ENCODE peak calls at places on chromosomes 2 and 18, in nine cellular contexts. K is Panc1, L is cardiac fibroblast, N is transverse colon, S is hepatocyte, W is lower lobe of right lung, U is MM.1S, A is tibial artery, B is body of pancreas. D is an unnamed sample.

GRCh38 chr2:109242654-109243331 is 113.8 kb downstream of the SH3RF3 start:
- DNase-seq in K (no peak), L (peak; percentile 95), N (peak; percentile 22), S (no peak), W (no peak), U (no peak), A (no peak), B (peak; percentile 40), D (peak; percentile 98)

GRCh38 chr2:37026050-37026449 is 58.1 kb downstream of the HEATR5B start:
- DNase-seq in K (no peak), L (peak; percentile 3), N (no peak), S (peak; percentile 12), W (no peak), U (no peak), A (no peak), B (no peak), D (no peak)

GRCh38 chr2:219287569-219288265 is 8.6 kb downstream of the DNAJB2 start:
- DNase-seq in K (no peak), L (no peak), N (no peak), S (no peak), W (no peak), U (no peak), A (no peak), B (no peak), D (no peak)

GRCh38 chr2:66888791-66889631 is 454.1 kb downstream of the MEIS1 start:
- DNase-seq in K (no peak), L (peak; percentile 96), N (peak; percentile 50), S (peak; percentile 73), W (no peak), U (no peak), A (no peak), B (no peak), D (peak; percentile 100)

GRCh38 chr2:104312684-104313083 is 541.2 kb upstream of the POU3F3 start:
- DNase-seq in K (no peak), L (no peak), N (no peak), S (no peak), W (no peak), U (no peak), A (no peak), B (no peak), D (no peak)

GRCh38 chr2:215772634-215773563 is 240.5 kb downstream of the MREG start:
- DNase-seq in K (no peak), L (peak; percentile 43), N (no peak), S (no peak), W (no peak), U (no peak), A (no peak), B (no peak), D (peak; percentile 53)

GRCh38 chr2:72781500-72781899 is 44.3 kb downstream of the EXOC6B start:
- DNase-seq in K (no peak), L (peak; percentile 23), N (no peak), S (no peak), W (no peak), U (no peak), A (no peak), B (no peak), D (no peak)

GRCh38 chr2:145743016-145743415 is 1223.1 kb upstream of the ZEB2 start:
- DNase-seq in K (no peak), L (no peak), N (no peak), S (no peak), W (no peak), U (no peak), A (no peak), B (no peak), D (no peak)

GRCh38 chr2:102939207-102939606 is 177.4 kb downstream of the TMEM182 start:
- DNase-seq in K (no peak), L (no peak), N (no peak), S (no peak), W (no peak), U (no peak), A (no peak), B (no peak), D (no peak)

GRCh38 chr2:152600698-152601097 is 116.6 kb downstream of the PRPF40A start:
- DNase-seq in K (no peak), L (peak; percentile 71), N (no peak), S (no peak), W (no peak), U (no peak), A (no peak), B (no peak), D (peak; percentile 58)

GRCh38 chr2:221426929-221427328 is 145.2 kb downstream of the EPHA4 start:
- DNase-seq in K (no peak), L (no peak), N (no peak), S (no peak), W (no peak), U (no peak), A (no peak), B (no peak), D (no peak)

GRCh38 chr2:28638102-28638501 is 113.5 kb upstream of the PPP1CB start:
- DNase-seq in K (no peak), L (no peak), N (no peak), S (no peak), W (no peak), U (no peak), A (no peak), B (no peak), D (no peak)

GRCh38 chr2:202877699-202878098 is 6.1 kb upstream of the ICA1L start:
- DNase-seq in K (no peak), L (no peak), N (no peak), S (no peak), W (no peak), U (no peak), A (no peak), B (no peak), D (no peak)

DNA sequence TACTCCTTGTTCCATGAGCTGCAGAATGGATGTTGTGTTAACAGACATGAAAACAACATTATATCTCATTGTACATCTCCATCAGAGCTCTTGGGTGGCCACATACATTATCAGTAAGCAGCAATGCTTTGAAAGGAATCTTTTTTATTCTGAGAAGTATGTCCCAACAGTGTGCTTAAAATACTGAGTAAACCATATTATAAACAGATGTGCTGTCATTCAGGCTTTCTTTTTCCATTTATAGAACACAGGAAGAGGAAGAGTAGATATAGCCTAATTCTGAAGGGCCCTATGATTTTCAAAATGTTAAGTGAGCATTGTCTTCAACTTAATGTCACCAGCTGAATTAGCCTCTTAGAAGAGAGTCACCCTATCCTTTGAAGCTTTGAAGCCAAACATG is 44.3 kb upstream of the CABYR start:
- DNase-seq in K (no peak), L (no peak), N (no peak), S (no peak), W (no peak), U (peak; percentile 40), A (no peak), B (no peak), D (peak; percentile 19)
- H3K4me3 ChIP-seq in K (no peak overlapping the region), L (no peak overlapping the region), N (no peak overlapping the region), S (no peak overlapping the region), W (no peak overlapping the region), U (no peak overlapping the region), A (no peak overlapping the region), B (no peak overlapping the region), D (no peak overlapping the region)

GRCh38 chr2:67919490-67919889 is 143.3 kb downstream of the C1D start:
- DNase-seq in K (no peak), L (peak; percentile 11), N (no peak), S (no peak), W (no peak), U (no peak), A (no peak), B (no peak), D (peak; percentile 13)

GRCh38 chr2:67923696-67924095 is 139.1 kb downstream of the C1D start:
- DNase-seq in K (no peak), L (peak; percentile 29), N (no peak), S (no peak), W (no peak), U (no peak), A (no peak), B (no peak), D (peak; percentile 13)

GRCh38 chr2:67917332-67918054 is 145.3 kb downstream of the C1D start:
- DNase-seq in K (no peak), L (peak; percentile 89), N (no peak), S (no peak), W (no peak), U (no peak), A (no peak), B (no peak), D (peak; percentile 97)

DNA sequence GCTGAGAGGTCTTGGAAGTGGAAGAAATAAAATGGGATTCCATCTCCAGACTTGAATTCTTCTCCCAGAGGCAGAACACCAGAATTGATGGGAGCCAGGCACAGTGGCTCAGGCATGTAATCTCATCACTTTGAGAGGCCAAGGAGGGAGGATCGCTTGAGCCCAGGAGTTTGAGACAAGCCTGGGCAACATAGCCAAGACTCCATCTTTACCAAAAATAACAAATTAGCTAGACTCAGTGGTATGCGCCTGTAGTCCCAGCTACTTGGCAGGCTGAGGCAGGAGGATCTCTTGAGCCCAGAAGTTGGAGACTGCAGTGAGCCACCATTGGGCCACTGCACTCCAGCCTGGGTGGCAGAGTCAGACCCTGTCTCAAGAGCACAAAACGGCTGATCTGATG is 144.3 kb downstream of the C1D start:
- DNase-seq in K (no peak), L (no peak), N (no peak), S (no peak), W (no peak), U (no peak), A (peak; percentile 74), B (no peak), D (peak; percentile 72)
- TF ChIP-seq CTCF in K (no peak), L (no peak), N (no peak), S (no peak), W (no peak), U (no peak), A (no peak), B (no peak), D (no peak)

DNA sequence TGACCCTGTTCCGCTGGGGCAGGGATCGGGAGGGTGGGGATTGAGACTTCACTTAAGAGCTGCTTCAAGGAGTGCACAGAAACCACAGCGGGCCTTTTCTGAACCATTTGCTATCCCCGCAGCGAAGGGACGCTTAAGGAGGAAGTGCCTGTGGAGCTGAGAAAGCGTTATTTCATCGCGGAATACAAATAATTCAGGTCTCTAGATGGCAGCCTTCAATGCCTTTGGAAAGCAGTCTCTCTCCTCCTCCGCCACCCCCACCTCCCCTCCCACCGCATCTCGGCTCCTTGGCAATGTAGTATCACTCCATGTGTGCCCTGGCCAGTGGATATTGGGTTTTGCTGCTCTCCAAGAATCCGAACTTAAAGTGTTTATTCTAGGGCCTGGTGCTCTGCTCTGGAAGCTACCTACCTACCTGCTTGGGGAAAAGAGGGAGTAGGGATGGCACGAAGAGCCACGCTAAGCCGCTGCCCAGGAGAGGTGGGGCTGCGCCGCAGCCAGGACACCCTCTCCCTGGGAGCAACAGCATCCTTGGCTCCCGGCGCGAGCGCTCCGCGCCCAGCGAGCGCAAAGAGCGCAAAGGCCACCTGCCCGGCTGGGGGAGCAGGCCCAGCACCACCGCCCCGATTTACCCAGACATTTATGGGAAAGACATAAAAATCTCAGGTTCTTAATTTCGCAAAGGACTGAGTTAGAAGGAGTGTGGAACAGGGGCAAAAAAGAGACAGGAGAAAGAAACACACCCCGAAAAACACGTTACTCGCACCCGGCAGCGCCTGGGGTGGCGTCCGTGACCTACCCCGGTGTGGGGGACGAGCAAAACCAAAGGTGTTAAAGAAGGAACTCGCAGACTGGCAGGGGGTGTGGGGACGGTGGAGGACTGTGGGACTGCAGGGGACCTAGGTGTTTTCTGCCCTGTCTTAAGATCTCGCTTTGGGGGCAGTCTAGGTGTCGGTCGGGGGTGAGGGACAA is 1.1 kb downstream of the SPHKAP start:
- DNase-seq in K (no peak), L (no peak), N (no peak), S (no peak), W (no peak), U (no peak), A (no peak), B (no peak), D (no peak)
- H3K4me3 ChIP-seq in K (no peak overlapping the region), L (no peak overlapping the region), N (no peak overlapping the region), S (no peak overlapping the region), W (no peak overlapping the region), U (no peak overlapping the region), A (peak overlapping the region; percentile 29), B (no peak overlapping the region), D (no peak overlapping the region)

GRCh38 chr2:179447839-179448447 is 183.3 kb upstream of the SESTD1 start:
- DNase-seq in K (no peak), L (no peak), N (no peak), S (no peak), W (no peak), U (no peak), A (no peak), B (no peak), D (no peak)
- TF ChIP-seq CTCF in K (no peak), L (peak; percentile 15), N (no peak), S (peak; percentile 7), W (no peak), U (no peak), A (no peak), B (no peak), D (no peak)